ENCODE peak calls at places on chromosomes 11 and 22, in eight cellular contexts. Y, I, P, H, F, U, O and D are unnamed samples. For H3K9me3, the result is how much of the 10 kb centered on the place peaks cover.

GRCh38 chr11:134544095-134544815 is 132.2 kb upstream of the B3GAT1 start:
- DNase-seq in Y (no peak), I (peak), P (no peak), H (no peak), F (no peak), U (no peak), O (no peak), D (no peak)

GRCh38 chr11:119116235-119116594 is 5.2 kb upstream of the HINFP start:
- DNase-seq in Y (no peak), I (no peak), P (no peak), H (no peak), F (no peak), U (no peak), O (no peak), D (no peak)

GRCh38 chr11:35927730-35928129 is 16.1 kb upstream of the LDLRAD3 start:
- DNase-seq in Y (no peak), I (peak), P (peak), H (no peak), F (peak), U (no peak), O (peak), D (no peak)

GRCh38 chr11:89437317-89437716 is 53.9 kb downstream of the NOX4 start:
- DNase-seq in Y (no peak), I (no peak), P (no peak), H (no peak), F (no peak), U (no peak), O (no peak), D (no peak)

GRCh38 chr11:110712643-110713468 is 619 bp upstream of the ARHGAP20 start:
- DNase-seq in Y (no peak), I (peak), P (peak), H (no peak), F (peak), U (peak), O (no peak), D (no peak)

GRCh38 chr11:120746836-120747609 is 235.5 kb downstream of the GRIK4 start:
- DNase-seq in Y (no peak), I (no peak), P (no peak), H (no peak), F (no peak), U (no peak), O (no peak), D (no peak)

GRCh38 chr11:63643205-63643604 is 28.0 kb downstream of the ATL3 start:
- DNase-seq in Y (no peak), I (no peak), P (no peak), H (no peak), F (no peak), U (no peak), O (no peak), D (no peak)

GRCh38 chr11:134499990-134500389 is 87.9 kb upstream of the B3GAT1 start:
- DNase-seq in Y (peak), I (no peak), P (no peak), H (no peak), F (no peak), U (no peak), O (no peak), D (no peak)

GRCh38 chr11:78840190-78840589 is 265.5 kb upstream of the NARS2 start:
- DNase-seq in Y (no peak), I (no peak), P (no peak), H (no peak), F (no peak), U (no peak), O (no peak), D (no peak)

GRCh38 chr11:18137186-18137800 is 4.9 kb downstream of the MRGPRX3 start:
- DNase-seq in Y (no peak), I (no peak), P (no peak), H (no peak), F (no peak), U (no peak), O (no peak), D (no peak)

GRCh38 chr11:2092956-2093412 is 46.2 kb downstream of the IGF2 start:
- DNase-seq in Y (peak), I (no peak), P (peak), H (peak), F (peak), U (no peak), O (no peak), D (no peak)

GRCh38 chr22:30830907-30831306 is 136.2 kb downstream of the OSBP2 start:
- DNase-seq in Y (no peak), I (no peak), P (no peak), H (no peak), F (peak), U (no peak), O (peak), D (no peak)

GRCh38 chr11:131579932-131580387 is 209.5 kb downstream of the NTM start:
- DNase-seq in Y (no peak), I (no peak), P (no peak), H (no peak), F (no peak), U (peak), O (peak), D (no peak)

GRCh38 chr22:25839755-25840154 is 97.8 kb downstream of the MYO18B start:
- DNase-seq in Y (no peak), I (no peak), P (no peak), H (no peak), F (no peak), U (no peak), O (no peak), D (no peak)

GRCh38 chr22:31083923-31084810 is 3.0 kb downstream of the SMTN start:
- DNase-seq in Y (no peak), I (no peak), P (no peak), H (no peak), F (no peak), U (no peak), O (no peak), D (no peak)

GRCh38 chr11:114612686-114613085 is 17.1 kb upstream of the NXPE4 start:
- DNase-seq in Y (no peak), I (no peak), P (no peak), H (no peak), F (no peak), U (no peak), O (no peak), D (no peak)
- H3K9me3 ChIP-seq in Y (under half), I (under half), P (under half), H (under half), F (under half), U (under half), O (under half), D (under half)

DNA sequence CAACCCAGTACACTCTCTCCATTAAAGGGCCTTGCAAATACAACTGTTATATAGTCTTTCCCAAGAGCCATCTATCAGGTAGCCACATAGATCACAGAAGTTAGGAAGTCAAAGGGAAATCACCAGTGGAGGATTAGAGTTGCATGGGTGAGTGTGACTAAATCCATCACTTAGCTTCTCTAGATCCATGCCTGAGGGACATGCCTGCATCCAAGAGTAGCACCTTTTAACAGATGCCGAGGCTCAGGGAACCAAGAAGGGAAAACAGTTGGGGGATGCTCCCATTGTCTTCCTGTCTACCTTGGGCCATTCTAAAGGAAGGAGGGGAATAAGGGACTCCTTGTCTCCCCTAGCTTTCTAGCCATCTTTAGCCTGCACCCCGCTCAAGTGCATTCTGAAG is 77.9 kb downstream of the XRRA1 start:
- DNase-seq in Y (no peak), I (no peak), P (no peak), H (no peak), F (no peak), U (no peak), O (no peak), D (no peak)
- H3K9me3 ChIP-seq in Y (half or more), I (half or more), P (under half), H (under half), F (half or more), U (under half), O (under half), D (half or more)

DNA sequence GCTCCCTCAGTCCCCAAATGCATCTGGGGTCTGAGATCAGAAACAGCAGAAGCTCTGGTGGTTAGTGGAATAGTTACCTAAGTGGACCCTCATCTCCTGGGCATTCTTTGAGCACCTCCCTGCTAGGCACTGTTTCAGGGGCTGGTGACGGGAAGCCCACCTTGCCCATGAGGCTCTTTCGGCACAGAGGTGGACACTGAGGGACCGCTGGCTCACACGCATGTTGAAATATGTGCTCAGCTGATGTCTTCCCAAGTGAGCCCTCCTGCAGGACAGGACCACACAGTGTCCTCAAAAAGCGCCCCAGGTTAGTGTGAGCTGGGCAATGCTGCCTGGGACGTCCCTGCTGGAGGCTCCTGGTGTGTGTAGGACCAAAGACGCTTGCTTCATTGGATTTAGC is 1379.9 kb downstream of the TBC1D22A start:
- DNase-seq in Y (no peak), I (no peak), P (no peak), H (no peak), F (no peak), U (no peak), O (no peak), D (no peak)
- H3K9me3 ChIP-seq in Y (under half), I (under half), P (under half), H (under half), F (under half), U (under half), O (under half), D (under half)

DNA sequence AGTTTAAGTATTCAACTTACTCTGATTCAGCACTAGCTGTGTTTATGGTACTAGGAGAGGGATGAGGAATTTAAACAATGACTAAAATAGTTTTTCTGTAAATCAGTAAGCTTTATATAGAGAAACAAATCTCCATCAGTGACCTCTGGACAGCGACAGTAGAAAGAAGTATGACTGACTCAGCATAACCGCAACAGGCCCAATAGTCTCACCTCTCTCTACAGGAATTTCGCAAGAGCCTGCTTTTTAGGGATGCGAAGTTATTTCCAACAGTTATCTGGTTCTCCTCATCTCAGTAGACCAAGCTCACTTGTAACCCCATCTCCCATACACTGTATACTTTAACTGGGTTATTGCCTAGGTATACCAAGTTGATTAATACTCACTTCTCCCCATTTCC is 770.5 kb upstream of the CCDC90B start:
- DNase-seq in Y (no peak), I (no peak), P (no peak), H (no peak), F (no peak), U (no peak), O (no peak), D (no peak)
- H3K9me3 ChIP-seq in Y (under half), I (under half), P (under half), H (under half), F (under half), U (under half), O (under half), D (under half)

GRCh38 chr11:130340671-130341319 is 26.1 kb upstream of the ZBTB44 start:
- DNase-seq in Y (no peak), I (no peak), P (no peak), H (no peak), F (no peak), U (no peak), O (no peak), D (peak)
- H3K9me3 ChIP-seq in Y (under half), I (under half), P (under half), H (under half), F (under half), U (under half), O (under half), D (under half)

DNA sequence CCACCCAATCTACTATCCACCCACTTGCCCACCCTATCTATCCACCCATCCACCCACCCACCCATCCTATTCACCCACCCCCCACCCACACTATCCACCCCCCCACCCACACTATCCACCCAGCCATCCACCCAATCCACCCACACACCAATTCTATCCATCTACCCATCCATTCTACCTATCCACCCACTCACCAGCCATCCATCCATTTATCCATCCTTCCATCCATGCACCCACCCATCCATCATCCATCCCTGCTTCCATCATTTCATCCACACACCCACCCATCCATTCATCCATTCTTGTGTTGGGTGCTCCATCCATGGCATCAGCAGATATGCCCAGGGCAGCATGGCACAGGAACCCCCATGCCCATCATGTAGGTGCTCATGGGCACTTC is 1206.6 kb downstream of the BRD1 start:
- DNase-seq in Y (no peak), I (no peak), P (no peak), H (no peak), F (no peak), U (no peak), O (no peak), D (no peak)
- H3K9me3 ChIP-seq in Y (under half), I (under half), P (under half), H (under half), F (under half), U (under half), O (under half), D (under half)

GRCh38 chr11:50187220-50187619 is 154.5 kb downstream of the OR4C45 start:
- DNase-seq in Y (no peak), I (no peak), P (no peak), H (no peak), F (no peak), U (no peak), O (no peak), D (no peak)
- H3K9me3 ChIP-seq in Y (under half), I (under half), P (under half), H (under half), F (under half), U (under half), O (under half), D (under half)

GRCh38 chr22:29587938-29588699 is 7.2 kb upstream of the NIPSNAP1 start:
- DNase-seq in Y (no peak), I (no peak), P (no peak), H (no peak), F (peak), U (no peak), O (peak), D (no peak)
- H3K9me3 ChIP-seq in Y (under half), I (under half), P (under half), H (under half), F (under half), U (under half), O (under half), D (under half)